ENCODE peak calls at places on chromosomes 5 and 9, in nine cellular contexts. Q is HFF-Myc; A is left ventricle myocardium inferior; T is activated T-helper 9 cell treated with anti-CD3 and anti-CD28 coated beads, Interleukin-2, amount 50 U/mL, for 16 hours; L is cerebellar nuclear complex; F is activated T-cell treated with anti-CD3 and anti-CD28 coated beads for 1 hour; U is HT-29; N is Right ventricle myocardium superior; P is D341Med. G is an unnamed sample.

GRCh38 chr5:73838901-73839300 is 212.9 kb downstream of the ARHGEF28 start:
- DNase-seq in Q (no peak), A (no peak), T (no peak), L (no peak), F (no peak), U (no peak), N (no peak), P (no peak), G (no peak)

GRCh38 chr9:95757026-95757425 is 118.5 kb upstream of the ERCC6L2 start:
- DNase-seq in Q (no peak), A (no peak), T (no peak), L (no peak), F (no peak), U (no peak), N (no peak), P (no peak), G (no peak)

GRCh38 chr9:89701221-89701798 is 96.5 kb downstream of the GADD45G start:
- DNase-seq in Q (no peak), A (no peak), T (peak; percentile 52), L (no peak), F (peak; percentile 17), U (no peak), N (no peak), P (no peak), G (no peak)

GRCh38 chr9:128117613-128118471 is 9.7 kb downstream of the PTGES2 start:
- DNase-seq in Q (peak; percentile 69), A (peak; percentile 95), T (peak; percentile 96), L (peak; percentile 86), F (peak; percentile 100), U (peak; percentile 97), N (peak; percentile 96), P (peak; percentile 89), G (peak; percentile 94)

GRCh38 chr9:107750741-107751521 is 261.4 kb upstream of the KLF4 start:
- DNase-seq in Q (peak; percentile 96), A (peak; percentile 82), T (no peak), L (no peak), F (no peak), U (peak; percentile 33), N (peak; percentile 91), P (no peak), G (peak; percentile 91)

GRCh38 chr5:164002214-164002613 is 496.8 kb downstream of the MAT2B start:
- DNase-seq in Q (no peak), A (no peak), T (no peak), L (no peak), F (no peak), U (no peak), N (no peak), P (no peak), G (no peak)

GRCh38 chr5:159331099-159331973 is 1.0 kb upstream of the IL12B start:
- DNase-seq in Q (no peak), A (peak; percentile 72), T (peak; percentile 69), L (no peak), F (peak; percentile 67), U (peak; percentile 39), N (peak; percentile 85), P (peak; percentile 87), G (peak; percentile 77)

GRCh38 chr5:170809551-170809950 is 26.0 kb downstream of the GABRP start:
- DNase-seq in Q (no peak), A (no peak), T (no peak), L (no peak), F (no peak), U (peak; percentile 55), N (no peak), P (peak; percentile 62), G (no peak)

GRCh38 chr9:131436386-131436785 is 42.5 kb downstream of the PRRC2B start:
- DNase-seq in Q (no peak), A (peak; percentile 69), T (no peak), L (no peak), F (no peak), U (no peak), N (peak; percentile 71), P (no peak), G (peak; percentile 71)

GRCh38 chr9:34463098-34463900 is 4.7 kb downstream of the DNAI1 start:
- DNase-seq in Q (no peak), A (no peak), T (peak; percentile 1), L (no peak), F (no peak), U (no peak), N (no peak), P (no peak), G (no peak)

GRCh38 chr5:43485406-43485805 is 1.7 kb upstream of the TMEM267 start:
- DNase-seq in Q (no peak), A (no peak), T (no peak), L (no peak), F (no peak), U (no peak), N (no peak), P (no peak), G (no peak)

GRCh38 chr5:59542841-59543825 is 350.4 kb downstream of the PDE4D start:
- DNase-seq in Q (no peak), A (peak; percentile 49), T (no peak), L (no peak), F (no peak), U (no peak), N (peak; percentile 53), P (no peak), G (peak; percentile 42)

GRCh38 chr5:102481044-102481715 is 17.6 kb downstream of the SLCO6A1 start:
- DNase-seq in Q (no peak), A (no peak), T (no peak), L (no peak), F (no peak), U (no peak), N (no peak), P (no peak), G (no peak)

GRCh38 chr5:153584561-153585359 is 94.3 kb downstream of the GRIA1 start:
- DNase-seq in Q (no peak), A (no peak), T (no peak), L (no peak), F (no peak), U (no peak), N (no peak), P (no peak), G (no peak)

GRCh38 chr5:116673453-116673852 is 98.8 kb upstream of the SEMA6A start:
- DNase-seq in Q (no peak), A (no peak), T (no peak), L (no peak), F (no peak), U (no peak), N (no peak), P (no peak), G (no peak)

GRCh38 chr9:36046923-36047322 is 10.2 kb downstream of the RECK start:
- DNase-seq in Q (no peak), A (no peak), T (no peak), L (no peak), F (no peak), U (no peak), N (no peak), P (no peak), G (no peak)

GRCh38 chr9:135443811-135444470 is 35.6 kb upstream of the PPP1R26 start:
- DNase-seq in Q (no peak), A (no peak), T (no peak), L (no peak), F (no peak), U (no peak), N (no peak), P (no peak), G (no peak)

GRCh38 chr9:115606851-115607250 is 488.9 kb upstream of the TNC start:
- DNase-seq in Q (peak; percentile 81), A (no peak), T (no peak), L (no peak), F (no peak), U (no peak), N (no peak), P (no peak), G (no peak)

GRCh38 chr9:137035507-137035834 is 3.6 kb upstream of the FUT7 start:
- DNase-seq in Q (no peak), A (no peak), T (no peak), L (no peak), F (no peak), U (no peak), N (no peak), P (peak; percentile 63), G (no peak)

GRCh38 chr9:111799506-111799905 is 4.8 kb upstream of the SHOC1 start:
- DNase-seq in Q (no peak), A (no peak), T (no peak), L (no peak), F (no peak), U (no peak), N (no peak), P (no peak), G (no peak)

GRCh38 chr5:122311888-122312669 is at the start of gene SNCAIP:
- DNase-seq in Q (no peak), A (peak; percentile 39), T (no peak), L (no peak), F (no peak), U (no peak), N (peak; percentile 67), P (peak; percentile 63), G (peak; percentile 56)

GRCh38 chr9:88745281-88746001 is 210.5 kb downstream of the NXNL2 start:
- DNase-seq in Q (peak; percentile 99), A (no peak), T (no peak), L (no peak), F (no peak), U (no peak), N (no peak), P (no peak), G (no peak)

GRCh38 chr5:13278148-13278547 is 666.3 kb downstream of the DNAH5 start:
- DNase-seq in Q (no peak), A (no peak), T (no peak), L (no peak), F (no peak), U (peak; percentile 21), N (no peak), P (no peak), G (no peak)

GRCh38 chr9:68905129-68905528 is 108.8 kb downstream of the PRKACG start:
- DNase-seq in Q (no peak), A (no peak), T (no peak), L (no peak), F (no peak), U (no peak), N (no peak), P (no peak), G (no peak)

GRCh38 chr5:60260658-60261057 is 367.1 kb upstream of the PDE4D start:
- DNase-seq in Q (no peak), A (no peak), T (no peak), L (no peak), F (no peak), U (no peak), N (no peak), P (no peak), G (no peak)

GRCh38 chr9:72022846-72023245 is 37.6 kb downstream of the C9orf57 start:
- DNase-seq in Q (no peak), A (no peak), T (no peak), L (no peak), F (no peak), U (peak; percentile 9), N (no peak), P (no peak), G (no peak)

GRCh38 chr5:15383469-15383868 is 116.5 kb upstream of the FBXL7 start:
- DNase-seq in Q (no peak), A (no peak), T (no peak), L (no peak), F (no peak), U (peak; percentile 55), N (no peak), P (no peak), G (no peak)

GRCh38 chr9:133490201-133490681 is 11.3 kb upstream of the SLC2A6 start:
- DNase-seq in Q (no peak), A (no peak), T (no peak), L (no peak), F (no peak), U (no peak), N (no peak), P (no peak), G (peak; percentile 17)

GRCh38 chr5:81819556-81820314 is 68.8 kb upstream of the SSBP2 start:
- DNase-seq in Q (no peak), A (no peak), T (no peak), L (no peak), F (no peak), U (peak; percentile 21), N (no peak), P (no peak), G (no peak)

GRCh38 chr5:77867914-77868313 is 91.8 kb upstream of the TBCA start:
- DNase-seq in Q (no peak), A (no peak), T (no peak), L (no peak), F (no peak), U (no peak), N (no peak), P (no peak), G (no peak)

GRCh38 chr5:82100303-82101077 is 128.7 kb downstream of the ATG10 start:
- DNase-seq in Q (peak; percentile 29), A (no peak), T (no peak), L (no peak), F (no peak), U (no peak), N (no peak), P (no peak), G (no peak)

G was measured in left cardiac atrium.